ENCODE peak calls at places on chromosomes 1 and 21, in eight cellular contexts. W, E, T, V, N, S, Q and B are unnamed samples.

GRCh38 chr21:15549671-15550070 is 180.1 kb upstream of the USP25 start:
- DNase-seq in W (no peak), E (no peak), T (no peak), V (no peak), N (no peak), S (no peak), Q (no peak), B (no peak)

GRCh38 chr1:193335797-193336428 is 149.5 kb upstream of the B3GALT2 start:
- DNase-seq in W (no peak), E (no peak), T (peak; percentile 65), V (no peak), N (no peak), S (no peak), Q (no peak), B (no peak)

GRCh38 chr1:4959216-4959615 is 304.8 kb downstream of the AJAP1 start:
- DNase-seq in W (no peak), E (no peak), T (no peak), V (no peak), N (no peak), S (no peak), Q (no peak), B (no peak)

GRCh38 chr1:239757711-239758110 is 334.0 kb upstream of the FMN2 start:
- DNase-seq in W (no peak), E (no peak), T (no peak), V (no peak), N (no peak), S (no peak), Q (no peak), B (no peak)

GRCh38 chr1:228095938-228096337 is 7.2 kb downstream of the C1orf35 start:
- DNase-seq in W (no peak), E (no peak), T (no peak), V (peak; percentile 18), N (no peak), S (no peak), Q (no peak), B (no peak)

GRCh38 chr1:108815566-108815965 is 41.3 kb downstream of the AKNAD1 start:
- DNase-seq in W (no peak), E (no peak), T (no peak), V (no peak), N (no peak), S (no peak), Q (no peak), B (no peak)

GRCh38 chr1:10906866-10907519 is 105.5 kb upstream of the TARDBP start:
- DNase-seq in W (no peak), E (no peak), T (no peak), V (peak; percentile 57), N (no peak), S (no peak), Q (peak; percentile 57), B (no peak)

GRCh38 chr1:44707112-44707881 is 23.7 kb downstream of the RNU5D-1 start:
- DNase-seq in W (no peak), E (no peak), T (peak; percentile 81), V (no peak), N (no peak), S (peak; percentile 9), Q (no peak), B (no peak)

GRCh38 chr1:31704261-31705079 is 653 bp upstream of the COL16A1 start:
- DNase-seq in W (no peak), E (peak; percentile 21), T (no peak), V (no peak), N (no peak), S (no peak), Q (no peak), B (no peak)

GRCh38 chr1:109025691-109026090 is 16.2 kb downstream of the WDR47 start:
- DNase-seq in W (no peak), E (no peak), T (no peak), V (no peak), N (no peak), S (no peak), Q (no peak), B (no peak)

GRCh38 chr1:167880570-167880969 is 33.4 kb downstream of the ADCY10 start:
- DNase-seq in W (no peak), E (no peak), T (no peak), V (no peak), N (no peak), S (no peak), Q (no peak), B (no peak)

GRCh38 chr1:39575191-39576015 is 1.2 kb downstream of the PABPC4 start:
- DNase-seq in W (peak; percentile 46), E (no peak), T (peak; percentile 55), V (peak; percentile 69), N (peak; percentile 18), S (peak; percentile 19), Q (peak; percentile 83), B (peak; percentile 15)

GRCh38 chr21:27321791-27322190 is 354.9 kb upstream of the ADAMTS5 start:
- DNase-seq in W (no peak), E (no peak), T (no peak), V (no peak), N (no peak), S (no peak), Q (no peak), B (no peak)

GRCh38 chr1:78369546-78369945 is 121.2 kb upstream of the PTGFR start:
- DNase-seq in W (no peak), E (no peak), T (no peak), V (no peak), N (no peak), S (no peak), Q (no peak), B (no peak)

GRCh38 chr1:109980324-109981127 is 4.0 kb upstream of the AHCYL1 start:
- DNase-seq in W (no peak), E (no peak), T (no peak), V (peak; percentile 79), N (no peak), S (peak; percentile 32), Q (no peak), B (no peak)

GRCh38 chr1:203156280-203156679 is 19.3 kb downstream of the MYBPH start:
- DNase-seq in W (no peak), E (no peak), T (no peak), V (no peak), N (no peak), S (no peak), Q (no peak), B (no peak)

GRCh38 chr1:113647121-113647520 is 112.2 kb downstream of the PHTF1 start:
- DNase-seq in W (no peak), E (no peak), T (no peak), V (no peak), N (no peak), S (no peak), Q (no peak), B (no peak)

GRCh38 chr1:168672278-168672677 is 56.7 kb downstream of the DPT start:
- DNase-seq in W (peak; percentile 10), E (no peak), T (no peak), V (no peak), N (no peak), S (no peak), Q (no peak), B (no peak)

GRCh38 chr1:1170215-1170890 is 3.3 kb upstream of the TTLL10 start:
- DNase-seq in W (no peak), E (no peak), T (no peak), V (peak; percentile 57), N (no peak), S (no peak), Q (peak; percentile 52), B (no peak)

GRCh38 chr1:68049941-68050878 is at the start of gene DIRAS3:
- DNase-seq in W (no peak), E (peak; percentile 5), T (peak; percentile 30), V (peak; percentile 47), N (no peak), S (peak; percentile 9), Q (peak; percentile 70), B (no peak)

GRCh38 chr1:209323743-209324142 is 259.8 kb upstream of the CAMK1G start:
- DNase-seq in W (no peak), E (no peak), T (no peak), V (no peak), N (no peak), S (no peak), Q (no peak), B (no peak)

GRCh38 chr1:150173161-150173585 is 23.5 kb downstream of the PLEKHO1 start:
- DNase-seq in W (no peak), E (no peak), T (no peak), V (no peak), N (no peak), S (peak; percentile 33), Q (no peak), B (no peak)

GRCh38 chr1:218034464-218034863 is 250.6 kb upstream of the RRP15 start:
- DNase-seq in W (peak; percentile 86), E (no peak), T (no peak), V (peak; percentile 19), N (no peak), S (no peak), Q (no peak), B (no peak)

GRCh38 chr21:39364949-39365348 is 16.1 kb upstream of the HMGN1 start:
- DNase-seq in W (no peak), E (no peak), T (no peak), V (no peak), N (no peak), S (no peak), Q (no peak), B (no peak)

GRCh38 chr1:241357366-241358305 is 631 bp upstream of the RGS7 start:
- DNase-seq in W (no peak), E (no peak), T (no peak), V (peak; percentile 22), N (no peak), S (no peak), Q (no peak), B (no peak)